ENCODE peak calls at places on chromosomes 4 and X, in ten cellular contexts. One of them, this sample, is unnamed.

GRCh38 chrX:36957425-36958328 is 50.5 kb upstream of the FAM47C start:
- DNase-seq in CD8-positive, alpha-beta T cell: no peak
- DNase-seq in cardiac fibroblast: no peak
- DNase-seq in Peyer's patch: no peak
- DNase-seq in pancreas: peak; percentile 67
- DNase-seq in thoracic aorta: no peak
- DNase-seq in glutamatergic neuron: peak; percentile 45
- DNase-seq in foreskin fibroblast: no peak
- DNase-seq in heart right ventricle: no peak
- DNase-seq in AG04450: no peak
- DNase-seq in this sample: no peak

GRCh38 chr4:76589872-76590846 is 155.1 kb downstream of the SHROOM3 start:
- DNase-seq in CD8-positive, alpha-beta T cell: no peak
- DNase-seq in cardiac fibroblast: peak; percentile 96
- DNase-seq in Peyer's patch: peak; percentile 62
- DNase-seq in pancreas: peak; percentile 53
- DNase-seq in thoracic aorta: no peak
- DNase-seq in glutamatergic neuron: no peak
- DNase-seq in foreskin fibroblast: peak; percentile 93
- DNase-seq in heart right ventricle: peak; percentile 31
- DNase-seq in AG04450: peak; percentile 87
- DNase-seq in this sample: no peak

GRCh38 chrX:133045986-133046385 is 50.9 kb downstream of the USP26 start:
- DNase-seq in CD8-positive, alpha-beta T cell: no peak
- DNase-seq in cardiac fibroblast: no peak
- DNase-seq in Peyer's patch: no peak
- DNase-seq in pancreas: no peak
- DNase-seq in thoracic aorta: no peak
- DNase-seq in glutamatergic neuron: no peak
- DNase-seq in foreskin fibroblast: peak; percentile 0
- DNase-seq in heart right ventricle: no peak
- DNase-seq in AG04450: no peak
- DNase-seq in this sample: no peak

GRCh38 chrX:46582964-46583363 is 9.4 kb downstream of the CHST7 start:
- DNase-seq in CD8-positive, alpha-beta T cell: no peak
- DNase-seq in cardiac fibroblast: peak; percentile 83
- DNase-seq in Peyer's patch: no peak
- DNase-seq in pancreas: no peak
- DNase-seq in thoracic aorta: no peak
- DNase-seq in glutamatergic neuron: no peak
- DNase-seq in foreskin fibroblast: peak; percentile 83
- DNase-seq in heart right ventricle: no peak
- DNase-seq in AG04450: peak; percentile 81
- DNase-seq in this sample: peak; percentile 7

GRCh38 chrX:54182864-54183613 is at the start of gene FAM120C:
- DNase-seq in CD8-positive, alpha-beta T cell: peak; percentile 67
- DNase-seq in cardiac fibroblast: peak; percentile 83
- DNase-seq in Peyer's patch: peak; percentile 74
- DNase-seq in pancreas: peak; percentile 65
- DNase-seq in thoracic aorta: peak; percentile 2
- DNase-seq in glutamatergic neuron: peak; percentile 68
- DNase-seq in foreskin fibroblast: peak; percentile 88
- DNase-seq in heart right ventricle: peak; percentile 73
- DNase-seq in AG04450: peak; percentile 23
- DNase-seq in this sample: peak; percentile 39

GRCh38 chr4:26368685-26369084 is 47.9 kb downstream of the RBPJ start:
- DNase-seq in CD8-positive, alpha-beta T cell: no peak
- DNase-seq in cardiac fibroblast: no peak
- DNase-seq in Peyer's patch: no peak
- DNase-seq in pancreas: no peak
- DNase-seq in thoracic aorta: no peak
- DNase-seq in glutamatergic neuron: no peak
- DNase-seq in foreskin fibroblast: no peak
- DNase-seq in heart right ventricle: no peak
- DNase-seq in AG04450: no peak
- DNase-seq in this sample: no peak

GRCh38 chr4:95045429-95045828 is 287.7 kb downstream of the BMPR1B start:
- DNase-seq in CD8-positive, alpha-beta T cell: no peak
- DNase-seq in cardiac fibroblast: peak; percentile 56
- DNase-seq in Peyer's patch: no peak
- DNase-seq in pancreas: no peak
- DNase-seq in thoracic aorta: no peak
- DNase-seq in glutamatergic neuron: no peak
- DNase-seq in foreskin fibroblast: no peak
- DNase-seq in heart right ventricle: no peak
- DNase-seq in AG04450: no peak
- DNase-seq in this sample: no peak

GRCh38 chr4:156575430-156576073 is 396.0 kb downstream of the PDGFC start:
- DNase-seq in CD8-positive, alpha-beta T cell: no peak
- DNase-seq in cardiac fibroblast: peak; percentile 73
- DNase-seq in Peyer's patch: no peak
- DNase-seq in pancreas: no peak
- DNase-seq in thoracic aorta: no peak
- DNase-seq in glutamatergic neuron: no peak
- DNase-seq in foreskin fibroblast: no peak
- DNase-seq in heart right ventricle: no peak
- DNase-seq in AG04450: no peak
- DNase-seq in this sample: no peak

GRCh38 chr4:74473155-74473811 is 28.3 kb downstream of the AREG start:
- DNase-seq in CD8-positive, alpha-beta T cell: no peak
- DNase-seq in cardiac fibroblast: peak; percentile 90
- DNase-seq in Peyer's patch: no peak
- DNase-seq in pancreas: peak; percentile 20
- DNase-seq in thoracic aorta: peak; percentile 7
- DNase-seq in glutamatergic neuron: no peak
- DNase-seq in foreskin fibroblast: peak; percentile 86
- DNase-seq in heart right ventricle: no peak
- DNase-seq in AG04450: peak; percentile 63
- DNase-seq in this sample: no peak

GRCh38 chrX:72569786-72570185 is 2.9 kb downstream of the HDAC8 start:
- DNase-seq in CD8-positive, alpha-beta T cell: no peak
- DNase-seq in cardiac fibroblast: peak; percentile 75
- DNase-seq in Peyer's patch: no peak
- DNase-seq in pancreas: no peak
- DNase-seq in thoracic aorta: no peak
- DNase-seq in glutamatergic neuron: no peak
- DNase-seq in foreskin fibroblast: peak; percentile 72
- DNase-seq in heart right ventricle: no peak
- DNase-seq in AG04450: no peak
- DNase-seq in this sample: no peak

GRCh38 chr4:161894014-161894413 is 269.8 kb downstream of the FSTL5 start:
- DNase-seq in CD8-positive, alpha-beta T cell: no peak
- DNase-seq in cardiac fibroblast: no peak
- DNase-seq in Peyer's patch: no peak
- DNase-seq in pancreas: no peak
- DNase-seq in thoracic aorta: no peak
- DNase-seq in glutamatergic neuron: no peak
- DNase-seq in foreskin fibroblast: no peak
- DNase-seq in heart right ventricle: no peak
- DNase-seq in AG04450: no peak
- DNase-seq in this sample: no peak

GRCh38 chrX:132093239-132093860 is 34.5 kb downstream of the FRMD7 start:
- DNase-seq in CD8-positive, alpha-beta T cell: no peak
- DNase-seq in cardiac fibroblast: no peak
- DNase-seq in Peyer's patch: no peak
- DNase-seq in pancreas: no peak
- DNase-seq in thoracic aorta: no peak
- DNase-seq in glutamatergic neuron: no peak
- DNase-seq in foreskin fibroblast: no peak
- DNase-seq in heart right ventricle: no peak
- DNase-seq in AG04450: no peak
- DNase-seq in this sample: no peak

GRCh38 chr4:121455285-121455684 is 74.5 kb upstream of the QRFPR start:
- DNase-seq in CD8-positive, alpha-beta T cell: no peak
- DNase-seq in cardiac fibroblast: no peak
- DNase-seq in Peyer's patch: no peak
- DNase-seq in pancreas: no peak
- DNase-seq in thoracic aorta: no peak
- DNase-seq in glutamatergic neuron: no peak
- DNase-seq in foreskin fibroblast: no peak
- DNase-seq in heart right ventricle: no peak
- DNase-seq in AG04450: no peak
- DNase-seq in this sample: no peak

GRCh38 chr4:74189331-74190043 is 31.6 kb downstream of the MTHFD2L start:
- DNase-seq in CD8-positive, alpha-beta T cell: no peak
- DNase-seq in cardiac fibroblast: peak; percentile 76
- DNase-seq in Peyer's patch: no peak
- DNase-seq in pancreas: no peak
- DNase-seq in thoracic aorta: no peak
- DNase-seq in glutamatergic neuron: no peak
- DNase-seq in foreskin fibroblast: peak; percentile 59
- DNase-seq in heart right ventricle: no peak
- DNase-seq in AG04450: peak; percentile 15
- DNase-seq in this sample: no peak

GRCh38 chr4:182578402-182578801 is 335.2 kb downstream of the TENM3 start:
- DNase-seq in CD8-positive, alpha-beta T cell: no peak
- DNase-seq in cardiac fibroblast: peak; percentile 28
- DNase-seq in Peyer's patch: no peak
- DNase-seq in pancreas: no peak
- DNase-seq in thoracic aorta: no peak
- DNase-seq in glutamatergic neuron: no peak
- DNase-seq in foreskin fibroblast: peak; percentile 57
- DNase-seq in heart right ventricle: no peak
- DNase-seq in AG04450: peak; percentile 37
- DNase-seq in this sample: no peak

GRCh38 chr4:103443324-103443723 is 245.2 kb upstream of the CENPE start:
- DNase-seq in CD8-positive, alpha-beta T cell: no peak
- DNase-seq in cardiac fibroblast: no peak
- DNase-seq in Peyer's patch: no peak
- DNase-seq in pancreas: no peak
- DNase-seq in thoracic aorta: no peak
- DNase-seq in glutamatergic neuron: no peak
- DNase-seq in foreskin fibroblast: no peak
- DNase-seq in heart right ventricle: no peak
- DNase-seq in AG04450: no peak
- DNase-seq in this sample: no peak

GRCh38 chr4:182799515-182800215 is 117.5 kb downstream of the DCTD start:
- DNase-seq in CD8-positive, alpha-beta T cell: no peak
- DNase-seq in cardiac fibroblast: no peak
- DNase-seq in Peyer's patch: no peak
- DNase-seq in pancreas: no peak
- DNase-seq in thoracic aorta: no peak
- DNase-seq in glutamatergic neuron: no peak
- DNase-seq in foreskin fibroblast: no peak
- DNase-seq in heart right ventricle: no peak
- DNase-seq in AG04450: no peak
- DNase-seq in this sample: no peak

GRCh38 chrX:76127341-76127740 is 45.5 kb upstream of the PBDC1 start:
- DNase-seq in CD8-positive, alpha-beta T cell: no peak
- DNase-seq in cardiac fibroblast: no peak
- DNase-seq in Peyer's patch: no peak
- DNase-seq in pancreas: no peak
- DNase-seq in thoracic aorta: no peak
- DNase-seq in glutamatergic neuron: no peak
- DNase-seq in foreskin fibroblast: no peak
- DNase-seq in heart right ventricle: no peak
- DNase-seq in AG04450: no peak
- DNase-seq in this sample: no peak
- TF ChIP-seq CTCF in CD8-positive, alpha-beta T cell: no peak
- TF ChIP-seq CTCF in cardiac fibroblast: no peak
- TF ChIP-seq CTCF in Peyer's patch: no peak
- TF ChIP-seq CTCF in pancreas: no peak
- TF ChIP-seq CTCF in thoracic aorta: no peak
- TF ChIP-seq CTCF in glutamatergic neuron: no peak
- TF ChIP-seq CTCF in foreskin fibroblast: no peak
- TF ChIP-seq CTCF in heart right ventricle: no peak
- TF ChIP-seq CTCF in AG04450: peak; percentile 12
- TF ChIP-seq CTCF in this sample: no peak

DNA sequence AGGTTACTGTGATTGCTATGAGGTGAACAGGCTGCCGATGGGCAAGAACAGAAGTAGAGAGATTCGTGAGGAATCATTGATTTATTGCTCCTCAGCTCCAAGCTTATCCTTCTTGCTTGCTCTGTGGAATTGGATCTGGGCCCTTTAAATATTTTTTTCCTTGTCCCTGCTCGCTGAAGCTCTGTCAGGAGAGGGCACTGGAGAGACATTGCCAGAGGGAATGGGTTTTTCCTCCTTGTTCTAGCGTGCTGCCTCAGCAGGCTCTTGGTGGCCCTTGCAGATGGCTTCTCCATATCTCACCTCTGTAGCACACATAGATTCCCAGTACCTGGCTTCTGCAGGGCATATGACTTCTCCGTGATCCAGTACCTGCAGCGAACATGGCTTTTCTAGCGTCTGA is 67.4 kb downstream of the CNGA2 start:
- DNase-seq in CD8-positive, alpha-beta T cell: no peak
- DNase-seq in cardiac fibroblast: peak; percentile 17
- DNase-seq in Peyer's patch: no peak
- DNase-seq in pancreas: no peak
- DNase-seq in thoracic aorta: no peak
- DNase-seq in glutamatergic neuron: no peak
- DNase-seq in foreskin fibroblast: peak; percentile 33
- DNase-seq in heart right ventricle: no peak
- DNase-seq in AG04450: no peak
- DNase-seq in this sample: no peak
- TF ChIP-seq CTCF in CD8-positive, alpha-beta T cell: no peak
- TF ChIP-seq CTCF in cardiac fibroblast: peak; percentile 20
- TF ChIP-seq CTCF in Peyer's patch: no peak
- TF ChIP-seq CTCF in pancreas: no peak
- TF ChIP-seq CTCF in thoracic aorta: no peak
- TF ChIP-seq CTCF in glutamatergic neuron: no peak
- TF ChIP-seq CTCF in foreskin fibroblast: peak; percentile 28
- TF ChIP-seq CTCF in heart right ventricle: no peak
- TF ChIP-seq CTCF in AG04450: peak; percentile 40
- TF ChIP-seq CTCF in this sample: no peak

GRCh38 chrX:145923376-145923775 is 105.7 kb downstream of the SLITRK2 start:
- DNase-seq in CD8-positive, alpha-beta T cell: no peak
- DNase-seq in cardiac fibroblast: no peak
- DNase-seq in Peyer's patch: no peak
- DNase-seq in pancreas: no peak
- DNase-seq in thoracic aorta: no peak
- DNase-seq in glutamatergic neuron: no peak
- DNase-seq in foreskin fibroblast: no peak
- DNase-seq in heart right ventricle: no peak
- DNase-seq in AG04450: no peak
- DNase-seq in this sample: no peak

DNA sequence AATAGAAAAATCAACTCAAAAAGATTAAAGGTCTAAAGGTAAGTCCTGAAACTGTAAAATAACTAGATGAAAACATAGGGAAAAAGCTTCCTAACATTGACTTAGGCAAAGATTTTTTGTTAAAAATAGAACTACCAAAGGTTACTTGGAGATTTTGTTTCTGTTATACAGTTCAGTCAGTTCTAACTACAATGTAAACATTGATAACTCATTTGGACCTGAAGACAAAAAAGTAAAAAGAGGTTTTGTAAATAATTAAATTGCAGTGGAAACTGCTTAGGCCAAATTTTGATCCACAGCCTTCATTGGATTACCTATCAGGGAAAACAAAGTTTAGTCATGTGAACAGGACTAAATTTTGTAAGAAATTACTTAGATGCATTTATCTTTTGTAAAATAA is 101.8 kb downstream of the SLITRK2 start:
- DNase-seq in CD8-positive, alpha-beta T cell: no peak
- DNase-seq in cardiac fibroblast: no peak
- DNase-seq in Peyer's patch: no peak
- DNase-seq in pancreas: no peak
- DNase-seq in thoracic aorta: no peak
- DNase-seq in glutamatergic neuron: no peak
- DNase-seq in foreskin fibroblast: no peak
- DNase-seq in heart right ventricle: no peak
- DNase-seq in AG04450: no peak
- DNase-seq in this sample: no peak
- TF ChIP-seq CTCF in CD8-positive, alpha-beta T cell: no peak
- TF ChIP-seq CTCF in cardiac fibroblast: no peak
- TF ChIP-seq CTCF in Peyer's patch: no peak
- TF ChIP-seq CTCF in pancreas: no peak
- TF ChIP-seq CTCF in thoracic aorta: no peak
- TF ChIP-seq CTCF in glutamatergic neuron: no peak
- TF ChIP-seq CTCF in foreskin fibroblast: no peak
- TF ChIP-seq CTCF in heart right ventricle: no peak
- TF ChIP-seq CTCF in AG04450: no peak
- TF ChIP-seq CTCF in this sample: no peak

GRCh38 chr4:2087170-2087569 is 28.0 kb downstream of the NAT8L start:
- DNase-seq in CD8-positive, alpha-beta T cell: no peak
- DNase-seq in cardiac fibroblast: no peak
- DNase-seq in Peyer's patch: no peak
- DNase-seq in pancreas: no peak
- DNase-seq in thoracic aorta: no peak
- DNase-seq in glutamatergic neuron: no peak
- DNase-seq in foreskin fibroblast: peak; percentile 38
- DNase-seq in heart right ventricle: no peak
- DNase-seq in AG04450: no peak
- DNase-seq in this sample: no peak
- TF ChIP-seq CTCF in CD8-positive, alpha-beta T cell: no peak
- TF ChIP-seq CTCF in cardiac fibroblast: peak; percentile 24
- TF ChIP-seq CTCF in Peyer's patch: no peak
- TF ChIP-seq CTCF in pancreas: no peak
- TF ChIP-seq CTCF in thoracic aorta: no peak
- TF ChIP-seq CTCF in glutamatergic neuron: no peak
- TF ChIP-seq CTCF in foreskin fibroblast: no peak
- TF ChIP-seq CTCF in heart right ventricle: no peak
- TF ChIP-seq CTCF in AG04450: no peak
- TF ChIP-seq CTCF in this sample: no peak

This sample was measured in lower leg skin.